ENCODE peak calls at places on chromosome 1, in six cellular contexts. One of them, this sample, is unnamed.

GRCh38 chr1:3389093-3389833 is 65.2 kb upstream of the ARHGEF16 start:
- DNase-seq in stromal cell of bone marrow: no peak
- DNase-seq in activated T-cell treated with anti-CD3 and anti-CD28 coated beads for 1 hour: no peak
- DNase-seq in CD4-positive, alpha-beta memory T cell: no peak
- DNase-seq in ELF-1: no peak
- DNase-seq in SK-N-SH: no peak
- DNase-seq in this sample: no peak

GRCh38 chr1:26155370-26156284 is 3.3 kb upstream of the FAM110D start:
- DNase-seq in stromal cell of bone marrow: no peak
- DNase-seq in activated T-cell treated with anti-CD3 and anti-CD28 coated beads for 1 hour: no peak
- DNase-seq in SK-N-SH: no peak
- DNase-seq in ELF-1: no peak
- DNase-seq in CD4-positive, alpha-beta memory T cell: no peak
- DNase-seq in this sample: no peak

GRCh38 chr1:23594927-23595353 is 35.6 kb upstream of the ID3 start:
- DNase-seq in stromal cell of bone marrow: no peak
- DNase-seq in SK-N-SH: no peak
- DNase-seq in CD4-positive, alpha-beta memory T cell: no peak
- DNase-seq in ELF-1: peak
- DNase-seq in activated T-cell treated with anti-CD3 and anti-CD28 coated beads for 1 hour: no peak
- DNase-seq in this sample: no peak

GRCh38 chr1:6511056-6511455 is 19.6 kb upstream of the PLEKHG5 start:
- DNase-seq in CD4-positive, alpha-beta memory T cell: no peak
- DNase-seq in ELF-1: no peak
- DNase-seq in stromal cell of bone marrow: no peak
- DNase-seq in activated T-cell treated with anti-CD3 and anti-CD28 coated beads for 1 hour: no peak
- DNase-seq in SK-N-SH: peak
- DNase-seq in this sample: no peak

GRCh38 chr1:69244211-69244610 is 323.5 kb upstream of the LRRC7 start:
- DNase-seq in activated T-cell treated with anti-CD3 and anti-CD28 coated beads for 1 hour: no peak
- DNase-seq in ELF-1: peak
- DNase-seq in SK-N-SH: no peak
- DNase-seq in CD4-positive, alpha-beta memory T cell: no peak
- DNase-seq in stromal cell of bone marrow: no peak
- DNase-seq in this sample: no peak

GRCh38 chr1:3942416-3943122 is 42.5 kb upstream of the C1orf174 start:
- DNase-seq in stromal cell of bone marrow: no peak
- DNase-seq in ELF-1: no peak
- DNase-seq in activated T-cell treated with anti-CD3 and anti-CD28 coated beads for 1 hour: no peak
- DNase-seq in SK-N-SH: no peak
- DNase-seq in CD4-positive, alpha-beta memory T cell: no peak
- DNase-seq in this sample: no peak

GRCh38 chr1:172141351-172142000 is 279.0 kb upstream of the C1orf105 start:
- DNase-seq in ELF-1: no peak
- DNase-seq in CD4-positive, alpha-beta memory T cell: no peak
- DNase-seq in stromal cell of bone marrow: no peak
- DNase-seq in SK-N-SH: no peak
- DNase-seq in activated T-cell treated with anti-CD3 and anti-CD28 coated beads for 1 hour: no peak
- DNase-seq in this sample: no peak

GRCh38 chr1:165580931-165581871 is 37.4 kb downstream of the LRRC52 start:
- DNase-seq in ELF-1: no peak
- DNase-seq in SK-N-SH: no peak
- DNase-seq in stromal cell of bone marrow: no peak
- DNase-seq in activated T-cell treated with anti-CD3 and anti-CD28 coated beads for 1 hour: no peak
- DNase-seq in CD4-positive, alpha-beta memory T cell: no peak
- DNase-seq in this sample: no peak

GRCh38 chr1:39258146-39258924 is 53.8 kb downstream of the MACF1 start:
- DNase-seq in ELF-1: peak
- DNase-seq in stromal cell of bone marrow: peak
- DNase-seq in CD4-positive, alpha-beta memory T cell: peak
- DNase-seq in SK-N-SH: peak
- DNase-seq in activated T-cell treated with anti-CD3 and anti-CD28 coated beads for 1 hour: peak
- DNase-seq in this sample: no peak

GRCh38 chr1:154220970-154221814 is 437 bp downstream of the UBAP2L start:
- DNase-seq in stromal cell of bone marrow: peak
- DNase-seq in CD4-positive, alpha-beta memory T cell: peak
- DNase-seq in ELF-1: peak
- DNase-seq in activated T-cell treated with anti-CD3 and anti-CD28 coated beads for 1 hour: peak
- DNase-seq in SK-N-SH: peak
- DNase-seq in this sample: no peak

GRCh38 chr1:10733967-10734366 is 62.5 kb downstream of the CASZ1 start:
- DNase-seq in stromal cell of bone marrow: no peak
- DNase-seq in ELF-1: peak
- DNase-seq in activated T-cell treated with anti-CD3 and anti-CD28 coated beads for 1 hour: no peak
- DNase-seq in CD4-positive, alpha-beta memory T cell: no peak
- DNase-seq in SK-N-SH: no peak
- DNase-seq in this sample: no peak

GRCh38 chr1:117120774-117121588 is 568 bp downstream of the TRIM45 start:
- DNase-seq in activated T-cell treated with anti-CD3 and anti-CD28 coated beads for 1 hour: no peak
- DNase-seq in CD4-positive, alpha-beta memory T cell: no peak
- DNase-seq in ELF-1: peak
- DNase-seq in SK-N-SH: peak
- DNase-seq in stromal cell of bone marrow: no peak
- DNase-seq in this sample: no peak

GRCh38 chr1:98084188-98084587 is 163.4 kb upstream of the DPYD start:
- DNase-seq in SK-N-SH: no peak
- DNase-seq in activated T-cell treated with anti-CD3 and anti-CD28 coated beads for 1 hour: no peak
- DNase-seq in CD4-positive, alpha-beta memory T cell: no peak
- DNase-seq in stromal cell of bone marrow: no peak
- DNase-seq in ELF-1: no peak
- DNase-seq in this sample: no peak

GRCh38 chr1:160446945-160447600 is 46.7 kb downstream of the VANGL2 start:
- DNase-seq in ELF-1: no peak
- DNase-seq in activated T-cell treated with anti-CD3 and anti-CD28 coated beads for 1 hour: no peak
- DNase-seq in SK-N-SH: no peak
- DNase-seq in stromal cell of bone marrow: no peak
- DNase-seq in CD4-positive, alpha-beta memory T cell: no peak
- DNase-seq in this sample: no peak

This sample was measured in skeletal muscle cell.